ENCODE peak calls at places on chromosomes 16 and 17, in ten cellular contexts. L is stimulated activated CD4-positive, alpha-beta T cell treated with anti-CD3 and anti-CD28 coated beads, Interleukin-12 subunit alpha, Interleukin-12 subunit beta, amount 100 ng/mL, for 4 hours; F is mesendoderm; O is dermis blood vessel endothelial cell; D is activated B cell treated with CpG ODN at 0.5 μM for 24 hours; V is amniotic epithelial cell; I is effector memory CD8-positive, alpha-beta T cell; C is mesothelial cell of epicardium; G is activated CD4-positive, CD25-positive, alpha-beta regulatory T cell; A is stimulated activated CD8-positive, alpha-beta memory T cell treated with anti-CD3 and anti-CD28 coated beads, Interleukin-15, amount 100 ng/mL, for 4 hours. X is an unnamed sample.
A peak's percentile ranks its signal among the peaks of the same experiment; 100 is the strongest.

GRCh38 chr17:70076189-70076588 is 1.2 kb downstream of the KCNJ16 start:
- DNase-seq in L (no peak), F (no peak), O (no peak), D (no peak), V (no peak), I (no peak), C (no peak), G (no peak), A (no peak), X (no peak)

GRCh38 chr16:84380405-84380804 is 12.1 kb downstream of the ATP2C2 start:
- DNase-seq in L (no peak), F (no peak), O (no peak), D (no peak), V (no peak), I (no peak), C (no peak), G (no peak), A (no peak), X (no peak)

GRCh38 chr16:57807252-57807967 is 5.1 kb upstream of the KIFC3 start:
- DNase-seq in L (no peak), F (peak; percentile 58), O (no peak), D (no peak), V (no peak), I (no peak), C (no peak), G (no peak), A (no peak), X (peak; percentile 25)

GRCh38 chr16:57620316-57621231 is 7.9 kb upstream of the ADGRG1 start:
- DNase-seq in L (no peak), F (peak; percentile 50), O (no peak), D (no peak), V (no peak), I (no peak), C (peak; percentile 14), G (no peak), A (no peak), X (no peak)

GRCh38 chr17:70905796-70906195 is 736.5 kb downstream of the KCNJ2 start:
- DNase-seq in L (no peak), F (peak; percentile 24), O (no peak), D (no peak), V (peak; percentile 97), I (no peak), C (no peak), G (no peak), A (no peak), X (peak; percentile 98)

GRCh38 chr16:53291757-53292392 is 142.4 kb upstream of the RBL2 start:
- DNase-seq in L (no peak), F (no peak), O (no peak), D (no peak), V (peak; percentile 21), I (no peak), C (no peak), G (no peak), A (no peak), X (no peak)

GRCh38 chr17:56581635-56582605 is 11.6 kb upstream of the NOG start:
- DNase-seq in L (no peak), F (no peak), O (no peak), D (no peak), V (no peak), I (no peak), C (no peak), G (no peak), A (no peak), X (no peak)

GRCh38 chr17:8069587-8069860 is 18.0 kb downstream of the ALOX12B start:
- DNase-seq in L (no peak), F (no peak), O (no peak), D (no peak), V (no peak), I (no peak), C (no peak), G (no peak), A (no peak), X (no peak)

GRCh38 chr17:1764274-1764673 is 2.4 kb downstream of the SERPINF1 start:
- DNase-seq in L (peak; percentile 19), F (no peak), O (peak; percentile 83), D (peak; percentile 41), V (peak; percentile 91), I (peak; percentile 34), C (no peak), G (peak; percentile 35), A (peak; percentile 4), X (peak; percentile 85)

GRCh38 chr16:2500937-2501750 is 12.6 kb upstream of the ATP6V0C start:
- DNase-seq in L (peak; percentile 78), F (peak; percentile 85), O (peak; percentile 90), D (peak; percentile 77), V (peak; percentile 87), I (peak; percentile 76), C (peak; percentile 78), G (peak; percentile 59), A (peak; percentile 58), X (peak; percentile 87)